ENCODE peak calls at places on chromosomes 7 and 10, in five cellular contexts. H, F, T, L and D are unnamed samples.

GRCh38 chr10:124049484-124049883 is 43.9 kb downstream of the CHST15 start:
- DNase-seq in F (no peak), L (no peak), H (no peak), T (peak; percentile 33), D (no peak)

GRCh38 chr7:115906690-115907089 is 123.9 kb downstream of the TFEC start:
- DNase-seq in H (no peak), T (no peak), F (no peak), L (no peak), D (no peak)

GRCh38 chr7:143369678-143370651 is 7.5 kb upstream of the FAM131B start:
- DNase-seq in L (no peak), F (no peak), T (no peak), H (no peak), D (no peak)

GRCh38 chr10:108783897-108784296 is 1139.4 kb downstream of the XPNPEP1 start:
- DNase-seq in F (peak; percentile 14), T (peak; percentile 0), H (no peak), L (no peak), D (no peak)

GRCh38 chr7:95545007-95545615 is 51.2 kb downstream of the PDK4 start:
- DNase-seq in L (no peak), F (peak; percentile 77), T (peak; percentile 71), H (peak; percentile 74), D (no peak)

GRCh38 chr7:101410743-101411476 is 48.2 kb downstream of the COL26A1 start:
- DNase-seq in T (peak; percentile 6), L (peak; percentile 51), H (no peak), F (peak; percentile 23), D (peak; percentile 18)

GRCh38 chr7:155618708-155619633 is 25.5 kb upstream of the RBM33 start:
- DNase-seq in F (no peak), T (peak; percentile 20), H (no peak), L (no peak), D (no peak)

GRCh38 chr10:75508239-75508813 is 76.9 kb downstream of the LRMDA start:
- DNase-seq in H (peak; percentile 63), F (no peak), T (no peak), L (no peak), D (no peak)

GRCh38 chr10:21572578-21572977 is 38.5 kb downstream of the MLLT10 start:
- DNase-seq in H (peak; percentile 36), T (peak; percentile 50), L (no peak), F (no peak), D (no peak)

GRCh38 chr10:130215918-130216205 is 79.7 kb downstream of the GLRX3 start:
- DNase-seq in T (no peak), F (no peak), L (no peak), H (no peak), D (no peak)

GRCh38 chr7:16904086-16904485 is 22.3 kb upstream of the AGR3 start:
- DNase-seq in T (no peak), L (no peak), F (no peak), H (no peak), D (no peak)

GRCh38 chr10:122234416-122234815 is 36.7 kb upstream of the BTBD16 start:
- DNase-seq in L (no peak), F (no peak), T (no peak), H (no peak), D (no peak)

GRCh38 chr10:132337019-132337418 is 5.0 kb downstream of the LRRC27 start:
- DNase-seq in T (no peak), F (no peak), L (no peak), H (no peak), D (no peak)

GRCh38 chr10:112490543-112490942 is 43.5 kb downstream of the VTI1A start:
- DNase-seq in T (no peak), H (no peak), L (peak; percentile 70), F (no peak), D (no peak)

GRCh38 chr10:95987685-95988426 is 55.5 kb upstream of the CCNJ start:
- DNase-seq in T (no peak), L (no peak), F (no peak), H (no peak), D (no peak)

GRCh38 chr7:76234282-76234584 is 32.5 kb downstream of the SRRM3 start:
- DNase-seq in T (no peak), F (no peak), L (no peak), H (no peak), D (no peak)

GRCh38 chr10:60203993-60204618 is 185.6 kb downstream of the ANK3 start:
- DNase-seq in T (peak; percentile 17), L (no peak), H (no peak), F (no peak), D (no peak)

GRCh38 chr7:78007231-78007630 is 208.7 kb downstream of the PHTF2 start:
- DNase-seq in H (no peak), F (no peak), T (no peak), L (no peak), D (no peak)

GRCh38 chr10:102635377-102635776 is 8.9 kb upstream of the TRIM8 start:
- DNase-seq in L (peak; percentile 26), H (no peak), F (no peak), T (no peak), D (no peak)

GRCh38 chr7:27247452-27248426 is 5.1 kb downstream of the EVX1 start:
- DNase-seq in T (no peak), L (no peak), F (no peak), H (no peak), D (no peak)
- H3K27me3 ChIP-seq in T (peaks cover 100% of the 10 kb centered on the region), L (peaks cover 98% of the 10 kb centered on the region), F (no peaks in the 10 kb centered on the region), H (peaks cover 48% of the 10 kb centered on the region), D (peaks cover 64% of the 10 kb centered on the region)

DNA sequence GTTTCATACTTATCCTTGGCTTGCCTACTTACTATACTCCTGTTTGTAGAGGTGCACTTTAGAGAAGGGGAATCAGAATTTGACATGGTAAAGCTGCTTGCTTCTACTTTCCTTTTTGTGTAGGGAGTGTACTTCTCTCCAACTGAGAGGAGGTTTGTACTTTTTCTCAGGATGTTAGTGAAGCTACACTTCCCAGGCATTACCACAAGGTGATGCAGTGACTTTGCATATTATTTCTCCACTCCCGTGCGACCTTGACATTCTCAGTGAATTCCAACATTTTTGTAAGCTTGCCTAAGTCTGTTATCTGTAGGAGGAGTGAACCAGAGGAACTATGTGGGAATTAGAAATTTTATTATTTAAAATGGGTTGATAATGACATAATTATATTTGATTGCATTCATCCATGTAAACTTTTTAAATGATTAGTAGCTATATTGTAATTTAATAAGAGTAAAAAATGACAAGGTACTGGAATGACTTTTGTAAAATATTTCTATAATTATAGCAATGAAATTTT is 5.2 kb downstream of the TAX1BP1 start:
- DNase-seq in F (no peak), L (no peak), T (peak; percentile 84), H (no peak), D (no peak)
- H3K27ac ChIP-seq in F (no peak overlapping the region), L (no peak overlapping the region), T (peak overlapping the region; percentile 65), H (peak overlapping the region; percentile 26), D (no peak overlapping the region)

GRCh38 chr7:89247207-89247606 is 451.7 kb upstream of the TEX47 start:
- DNase-seq in T (no peak), H (no peak), L (no peak), F (no peak), D (no peak)

GRCh38 chr7:89246196-89246595 is 450.7 kb upstream of the TEX47 start:
- DNase-seq in F (no peak), T (no peak), L (no peak), H (no peak), D (no peak)
- H3K4me3 ChIP-seq in F (no peak overlapping the region), T (no peak overlapping the region), L (no peak overlapping the region), H (no peak overlapping the region), D (no peak overlapping the region)

DNA sequence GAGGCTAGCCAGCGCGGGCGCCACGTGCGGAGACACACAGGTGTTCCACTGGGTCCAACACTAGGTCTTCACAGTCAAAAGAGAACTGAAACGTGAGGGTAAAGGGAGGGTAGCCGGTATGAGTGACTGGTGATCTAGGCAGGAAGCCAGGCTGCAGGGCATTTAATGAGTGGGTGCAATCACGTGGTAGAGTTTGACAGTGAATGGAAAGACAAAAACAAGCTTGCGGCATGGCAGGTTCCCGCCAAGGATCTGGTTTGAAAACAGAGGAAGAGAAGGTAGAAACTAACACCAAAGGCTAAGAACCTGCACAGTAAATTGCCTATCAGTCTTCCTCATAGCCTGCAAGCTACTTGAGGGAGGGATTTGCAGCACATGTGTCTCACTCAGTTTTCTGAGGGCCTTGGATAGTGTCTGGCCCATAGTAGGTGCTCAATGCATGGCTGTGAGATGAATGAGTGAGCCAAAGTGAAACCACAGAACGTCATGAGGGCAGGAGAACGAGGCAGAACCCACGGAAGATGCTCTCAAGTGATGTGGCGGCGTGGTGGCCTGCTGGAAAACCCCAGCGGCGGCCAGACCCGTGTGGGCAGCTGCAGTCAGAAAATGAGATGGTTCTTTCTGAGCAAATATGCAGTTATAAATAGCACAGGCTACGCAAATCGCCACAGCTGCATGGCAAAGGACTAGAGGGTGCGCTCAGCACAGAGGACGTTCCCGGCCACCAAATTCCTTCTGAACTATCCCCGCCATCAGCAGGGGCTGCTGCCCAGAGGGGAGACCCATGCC is 183.6 kb upstream of the NFE2L3 start:
- DNase-seq in F (no peak), H (no peak), T (no peak), L (no peak), D (no peak)
- H3K27me3 ChIP-seq in F (no peaks in the 10 kb centered on the region), H (no peaks in the 10 kb centered on the region), T (no peaks in the 10 kb centered on the region), L (peaks cover 20% of the 10 kb centered on the region), D (no peaks in the 10 kb centered on the region)

GRCh38 chr7:27151341-27151944 is 940 bp downstream of the HOXA3 start:
- DNase-seq in L (peak; percentile 50), H (peak; percentile 53), F (no peak), T (no peak), D (no peak)
- H3K27ac ChIP-seq in L (peak overlapping the region; percentile 89), H (peak overlapping the region; percentile 96), F (peak overlapping the region; percentile 87), T (no peak overlapping the region), D (no peak overlapping the region)

GRCh38 chr7:117018713-117019112 is 65.4 kb downstream of the ST7 start:
- DNase-seq in F (no peak), T (no peak), H (no peak), L (no peak), D (no peak)

GRCh38 chr7:117021366-117021765 is 68.1 kb downstream of the ST7 start:
- DNase-seq in L (no peak), H (no peak), F (no peak), T (no peak), D (no peak)

GRCh38 chr7:117020605-117021002 is 67.3 kb downstream of the ST7 start:
- DNase-seq in F (no peak), H (no peak), T (no peak), L (no peak), D (no peak)

GRCh38 chr7:117019287-117019686 is 66.0 kb downstream of the ST7 start:
- DNase-seq in T (no peak), L (no peak), H (no peak), F (no peak), D (no peak)

GRCh38 chr7:117019786-117020604 is 66.7 kb downstream of the ST7 start:
- DNase-seq in L (peak; percentile 50), T (peak; percentile 96), H (peak; percentile 77), F (peak; percentile 61), D (no peak)
- H3K4me3 ChIP-seq in L (peak overlapping the region; percentile 37), T (peak overlapping the region; percentile 48), H (peak overlapping the region; percentile 22), F (peak overlapping the region; percentile 21), D (no peak overlapping the region)

GRCh38 chr10:1292611-1293021 is 236.4 kb downstream of the WDR37 start:
- DNase-seq in H (no peak), F (no peak), T (no peak), L (no peak), D (no peak)
- H3K27me3 ChIP-seq in H (no peaks in the 10 kb centered on the region), F (no peaks in the 10 kb centered on the region), T (no peaks in the 10 kb centered on the region), L (peaks cover 6% of the 10 kb centered on the region), D (no peaks in the 10 kb centered on the region)

DNA sequence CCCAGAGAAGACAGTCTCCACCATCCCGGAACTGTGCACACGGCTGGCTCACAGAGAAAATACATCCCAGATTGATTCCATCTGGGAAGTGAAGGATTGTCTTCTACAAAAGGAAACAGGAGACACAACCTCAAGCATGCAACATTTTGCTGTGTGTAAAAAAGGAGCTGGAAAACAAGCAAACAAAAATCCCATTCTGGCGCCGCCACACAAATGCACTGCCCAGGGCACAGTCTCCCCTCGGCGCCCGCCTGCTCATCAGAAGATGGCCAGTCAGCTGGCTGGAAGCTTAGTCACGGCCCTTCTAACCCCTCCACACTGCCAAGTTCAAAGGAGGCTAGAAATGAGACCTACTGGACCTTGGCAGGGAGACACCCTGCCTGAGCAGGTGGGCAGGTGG is 14.1 kb upstream of the CYTH3 start:
- DNase-seq in H (no peak), T (no peak), F (no peak), L (no peak), D (no peak)
- H3K27ac ChIP-seq in H (no peak overlapping the region), T (no peak overlapping the region), F (no peak overlapping the region), L (no peak overlapping the region), D (no peak overlapping the region)